ENCODE peak calls at places on chromosome 22, in five cellular contexts. M is Peyer's patch, V is right lobe of liver, F is mammary epithelial cell, B is astrocyte. H is an unnamed sample. For H3K4me1, the result is how much of the 10 kb centered on the place peaks cover.

GRCh38 chr22:20551805-20552449 is 44.5 kb downstream of the MED15 start:
- DNase-seq in F (no peak), V (no peak), B (no peak), M (no peak), H (no peak)

GRCh38 chr22:40898850-40899357 is 37.0 kb upstream of the DNAJB7 start:
- DNase-seq in B (peak), F (peak), M (no peak), V (no peak), H (no peak)

GRCh38 chr22:45064313-45065268 is 54.8 kb upstream of the PHF21B start:
- DNase-seq in F (peak), B (peak), V (no peak), M (no peak), H (no peak)

GRCh38 chr22:26259510-26259909 is 90.2 kb downstream of the SEZ6L start:
- DNase-seq in M (no peak), V (no peak), F (peak), B (peak), H (no peak)

GRCh38 chr22:37675930-37676571 is 615 bp downstream of the LGALS1 start:
- DNase-seq in M (no peak), V (peak), B (no peak), F (no peak), H (peak)

GRCh38 chr22:36194971-36195370 is 6.6 kb downstream of the APOL4 start:
- DNase-seq in V (no peak), F (peak), B (peak), M (peak), H (peak)

GRCh38 chr22:43900206-43900605 is 8.4 kb upstream of the PNPLA5 start:
- DNase-seq in M (no peak), B (no peak), V (no peak), F (no peak), H (no peak)

GRCh38 chr22:36409911-36410756 is 22.4 kb upstream of the MYH9 start:
- DNase-seq in B (peak), F (peak), M (peak), V (peak), H (peak)

GRCh38 chr22:48782817-48783511 is 1044.7 kb downstream of the BRD1 start:
- DNase-seq in F (no peak), V (no peak), M (no peak), B (no peak), H (no peak)
- TF ChIP-seq CTCF in F (no peak), V (peak), M (no peak), B (no peak), H (peak)

GRCh38 chr22:41976961-41977566 is 7.8 kb downstream of the SEPTIN3 start:
- DNase-seq in V (no peak), F (no peak), M (no peak), B (no peak), H (no peak)
- H3K4me3 ChIP-seq in V (peak), F (no peak), M (peak), B (no peak), H (peak)

DNA sequence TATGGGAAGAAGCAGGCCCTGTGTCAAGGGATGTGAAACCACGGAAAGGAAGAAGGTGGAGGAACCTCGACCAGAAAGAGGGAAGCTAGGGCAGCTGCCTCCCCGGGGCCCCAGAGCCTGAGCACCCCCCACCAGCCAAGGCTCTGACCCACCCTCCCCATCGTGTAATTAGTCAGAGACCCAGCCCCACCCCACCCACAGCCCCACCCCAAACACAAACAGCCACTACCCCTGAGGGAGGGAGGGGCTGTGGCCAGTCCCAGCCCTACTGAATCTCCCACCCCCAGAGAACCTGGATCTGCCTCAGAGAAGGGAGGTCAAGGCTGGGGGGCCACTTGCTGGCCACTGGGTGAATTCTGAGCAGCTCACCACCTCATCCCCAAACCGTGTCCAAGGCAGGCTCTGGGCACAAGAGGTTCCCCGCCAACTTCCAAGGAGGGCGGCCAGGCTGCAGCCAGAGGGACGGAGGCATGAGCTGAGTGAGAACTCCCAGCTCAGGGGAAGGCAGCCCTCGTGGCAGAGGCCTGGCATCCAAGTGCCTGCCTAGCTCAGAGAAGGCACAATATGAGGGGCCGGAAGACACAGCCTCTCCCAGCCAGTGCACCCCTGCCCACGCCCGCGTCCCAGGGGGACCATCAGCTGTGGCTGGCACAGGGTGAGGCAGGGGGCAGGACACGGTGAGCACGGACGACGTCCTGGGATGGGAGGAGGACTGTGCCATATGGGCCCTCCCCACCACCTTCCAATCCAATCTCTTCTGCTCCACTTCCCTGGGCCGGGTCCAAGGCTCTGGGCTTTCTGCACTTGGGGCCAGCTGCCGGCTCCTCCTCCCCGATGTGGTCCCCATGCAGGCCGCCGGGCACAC is 2.7 kb downstream of the PLXNB2 start:
- DNase-seq in F (peak), V (no peak), M (peak), B (peak), H (no peak)
- H3K4me1 ChIP-seq in F (half or more), V (under half), M (under half), B (half or more), H (half or more)

DNA sequence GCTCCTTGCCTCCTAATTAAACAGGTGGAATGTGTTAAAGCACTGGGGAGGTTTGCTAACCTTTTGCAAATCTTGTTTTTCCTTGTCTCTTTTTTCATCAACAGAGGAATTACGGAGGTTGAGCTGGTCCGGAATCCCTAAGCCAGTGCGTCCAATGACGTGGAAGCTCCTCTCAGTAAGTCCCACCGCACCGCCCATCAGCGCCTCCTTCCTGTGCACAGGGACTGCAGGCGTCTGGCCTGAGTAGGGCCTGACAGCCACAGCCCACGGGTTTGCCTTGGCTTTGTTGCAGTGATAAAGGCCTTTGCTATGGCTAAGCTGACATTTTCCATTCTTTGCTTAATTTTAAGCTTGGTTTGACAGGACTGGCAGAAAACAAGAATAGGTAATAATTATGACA is 116.1 kb downstream of the TBC1D22A start:
- DNase-seq in B (no peak), F (no peak), M (no peak), V (no peak), H (no peak)
- TF ChIP-seq CTCF in B (no peak), F (no peak), M (no peak), V (no peak), H (no peak)

GRCh38 chr22:39427751-39428596 is 28.4 kb downstream of the TAB1 start:
- DNase-seq in V (peak), B (no peak), F (no peak), M (no peak), H (no peak)
- H3K4me3 ChIP-seq in V (no peak), B (no peak), F (no peak), M (no peak), H (no peak)

DNA sequence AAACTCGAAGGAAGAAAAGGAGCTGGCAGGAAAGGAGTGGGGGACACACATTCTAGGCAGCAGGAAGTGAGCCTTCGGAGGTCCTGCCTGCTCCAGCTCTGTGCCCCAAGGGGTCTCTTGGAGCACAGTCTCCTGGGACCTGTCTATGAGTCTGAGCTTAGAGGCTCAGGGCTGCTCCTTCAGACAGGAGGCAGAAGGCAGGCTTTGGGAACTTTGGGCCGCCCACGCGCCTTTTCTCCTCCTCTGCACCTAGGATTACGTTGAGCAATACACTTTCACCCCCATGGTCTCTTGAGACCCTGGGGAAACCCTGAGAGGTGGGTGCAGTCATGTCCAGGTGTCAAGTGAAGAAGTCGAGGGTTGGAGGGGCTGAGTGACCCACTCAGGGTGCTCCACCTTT is 965 bp downstream of the TCN2 start:
- DNase-seq in F (no peak), M (no peak), B (no peak), V (no peak), H (no peak)
- H3K4me1 ChIP-seq in F (under half), M (under half), B (under half), V (under half), H (half or more)

DNA sequence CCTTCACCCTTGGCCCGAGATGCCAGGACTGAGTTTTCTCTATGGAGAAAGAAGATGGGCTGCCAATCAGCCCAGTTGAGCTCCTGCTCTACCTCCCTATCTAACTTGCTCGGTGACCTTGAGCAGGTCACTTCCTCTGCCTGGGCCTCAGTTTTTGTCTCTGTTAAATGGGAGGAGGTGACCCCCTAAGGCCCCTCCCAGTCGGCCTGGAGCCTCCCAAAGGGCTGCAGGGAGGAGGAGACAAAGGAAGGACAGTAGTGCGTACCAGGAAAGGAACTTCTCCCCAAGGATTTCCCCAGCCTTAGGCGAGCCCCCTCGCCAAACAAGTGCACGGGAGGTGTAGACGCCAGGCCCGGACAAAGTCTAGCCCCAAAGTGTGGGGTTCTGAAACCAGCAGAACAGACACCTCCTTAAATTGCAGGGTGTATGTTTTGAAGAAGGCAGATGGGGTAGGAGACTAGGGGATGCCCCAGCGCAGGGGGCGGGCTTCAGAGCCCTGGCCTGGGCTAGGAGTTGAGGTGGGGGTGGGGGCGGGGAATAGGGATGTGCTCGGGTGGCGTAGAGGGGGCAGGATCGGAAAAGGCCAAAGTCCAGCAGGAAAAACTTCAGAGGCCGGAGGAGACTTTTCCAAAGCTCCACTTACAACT is 1.0 kb downstream of the CBX7 start:
- DNase-seq in F (no peak), M (peak), V (no peak), B (no peak), H (no peak)
- TF ChIP-seq CTCF in F (no peak), M (no peak), V (no peak), B (no peak), H (no peak)

GRCh38 chr22:28505416-28506156 is 174.1 kb downstream of the TTC28 start:
- DNase-seq in V (no peak), B (no peak), F (no peak), M (no peak), H (no peak)

GRCh38 chr22:28506207-28506606 is 173.4 kb downstream of the TTC28 start:
- DNase-seq in M (no peak), B (no peak), V (no peak), F (no peak), H (no peak)
- H3K4me3 ChIP-seq in M (no peak), B (no peak), V (no peak), F (no peak), H (no peak)